ENCODE peak calls at places on chromosomes 5 and 9, in five cellular contexts. One of them, this sample, is unnamed.
A peak's percentile ranks its signal among the peaks of the same experiment; 100 is the strongest.

GRCh38 chr9:98599566-98599965 is 109.2 kb downstream of the GABBR2 start:
- DNase-seq in T-cell: no peak
- DNase-seq in caudate nucleus: no peak
- DNase-seq in activated naive CD4-positive, alpha-beta T cell: no peak
- DNase-seq in iPS-NIHi11: no peak
- DNase-seq in this sample: no peak

GRCh38 chr5:73007051-73007450 is 51.2 kb downstream of the FCHO2 start:
- DNase-seq in T-cell: no peak
- DNase-seq in caudate nucleus: no peak
- DNase-seq in activated naive CD4-positive, alpha-beta T cell: no peak
- DNase-seq in iPS-NIHi11: no peak
- DNase-seq in this sample: no peak

GRCh38 chr5:31033295-31033694 is 160.2 kb upstream of the CDH6 start:
- DNase-seq in T-cell: no peak
- DNase-seq in caudate nucleus: no peak
- DNase-seq in activated naive CD4-positive, alpha-beta T cell: no peak
- DNase-seq in iPS-NIHi11: no peak
- DNase-seq in this sample: no peak

GRCh38 chr9:119951090-119951489 is 581.9 kb upstream of the BRINP1 start:
- DNase-seq in T-cell: no peak
- DNase-seq in caudate nucleus: no peak
- DNase-seq in activated naive CD4-positive, alpha-beta T cell: no peak
- DNase-seq in iPS-NIHi11: no peak
- DNase-seq in this sample: no peak

GRCh38 chr5:177094224-177095087 is 7.7 kb downstream of the FGFR4 start:
- DNase-seq in T-cell: no peak
- DNase-seq in caudate nucleus: no peak
- DNase-seq in activated naive CD4-positive, alpha-beta T cell: no peak
- DNase-seq in iPS-NIHi11: peak; percentile 42
- DNase-seq in this sample: peak; percentile 49

GRCh38 chr5:135055385-135055784 is 21.4 kb upstream of the PITX1 start:
- DNase-seq in T-cell: no peak
- DNase-seq in caudate nucleus: no peak
- DNase-seq in activated naive CD4-positive, alpha-beta T cell: no peak
- DNase-seq in iPS-NIHi11: no peak
- DNase-seq in this sample: no peak

GRCh38 chr5:112930082-112930344 is 8.0 kb upstream of the REEP5 start:
- DNase-seq in T-cell: peak; percentile 11
- DNase-seq in caudate nucleus: no peak
- DNase-seq in activated naive CD4-positive, alpha-beta T cell: no peak
- DNase-seq in iPS-NIHi11: no peak
- DNase-seq in this sample: no peak

GRCh38 chr5:177300236-177300880 is 3.2 kb downstream of the RAB24 start:
- DNase-seq in T-cell: peak; percentile 46
- DNase-seq in caudate nucleus: no peak
- DNase-seq in activated naive CD4-positive, alpha-beta T cell: no peak
- DNase-seq in iPS-NIHi11: peak; percentile 44
- DNase-seq in this sample: no peak

GRCh38 chr9:89380437-89381307 is 62.4 kb downstream of the SECISBP2 start:
- DNase-seq in T-cell: no peak
- DNase-seq in caudate nucleus: no peak
- DNase-seq in activated naive CD4-positive, alpha-beta T cell: no peak
- DNase-seq in iPS-NIHi11: no peak
- DNase-seq in this sample: no peak

GRCh38 chr5:9249231-9249630 is 296.6 kb downstream of the SEMA5A start:
- DNase-seq in T-cell: no peak
- DNase-seq in caudate nucleus: no peak
- DNase-seq in activated naive CD4-positive, alpha-beta T cell: no peak
- DNase-seq in iPS-NIHi11: no peak
- DNase-seq in this sample: no peak

GRCh38 chr9:130607640-130608420 is 28.5 kb downstream of the FUBP3 start:
- DNase-seq in T-cell: no peak
- DNase-seq in caudate nucleus: no peak
- DNase-seq in activated naive CD4-positive, alpha-beta T cell: no peak
- DNase-seq in iPS-NIHi11: no peak
- DNase-seq in this sample: no peak

GRCh38 chr9:82606761-82607382 is 456.1 kb downstream of the RASEF start:
- DNase-seq in T-cell: no peak
- DNase-seq in caudate nucleus: no peak
- DNase-seq in activated naive CD4-positive, alpha-beta T cell: no peak
- DNase-seq in iPS-NIHi11: peak; percentile 66
- DNase-seq in this sample: peak; percentile 77

GRCh38 chr5:169071-169727 is 22.1 kb upstream of the LRRC14B start:
- DNase-seq in T-cell: no peak
- DNase-seq in caudate nucleus: no peak
- DNase-seq in activated naive CD4-positive, alpha-beta T cell: no peak
- DNase-seq in iPS-NIHi11: no peak
- DNase-seq in this sample: no peak

GRCh38 chr5:9059920-9060691 is 485.8 kb downstream of the SEMA5A start:
- DNase-seq in T-cell: no peak
- DNase-seq in caudate nucleus: no peak
- DNase-seq in activated naive CD4-positive, alpha-beta T cell: no peak
- DNase-seq in iPS-NIHi11: peak; percentile 22
- DNase-seq in this sample: no peak

GRCh38 chr5:84487963-84488362 is 103.3 kb upstream of the EDIL3 start:
- DNase-seq in T-cell: no peak
- DNase-seq in caudate nucleus: no peak
- DNase-seq in activated naive CD4-positive, alpha-beta T cell: no peak
- DNase-seq in iPS-NIHi11: no peak
- DNase-seq in this sample: no peak

GRCh38 chr5:146516151-146516475 is at the start of gene GPR151:
- DNase-seq in T-cell: no peak
- DNase-seq in caudate nucleus: no peak
- DNase-seq in activated naive CD4-positive, alpha-beta T cell: no peak
- DNase-seq in iPS-NIHi11: no peak
- DNase-seq in this sample: no peak

GRCh38 chr5:78672154-78672553 is 23.6 kb upstream of the LHFPL2 start:
- DNase-seq in T-cell: no peak
- DNase-seq in caudate nucleus: no peak
- DNase-seq in activated naive CD4-positive, alpha-beta T cell: no peak
- DNase-seq in iPS-NIHi11: no peak
- DNase-seq in this sample: no peak

GRCh38 chr5:53151713-53152458 is 42.3 kb upstream of the MOCS2 start:
- DNase-seq in T-cell: no peak
- DNase-seq in caudate nucleus: no peak
- DNase-seq in activated naive CD4-positive, alpha-beta T cell: no peak
- DNase-seq in iPS-NIHi11: no peak
- DNase-seq in this sample: no peak

GRCh38 chr5:76944638-76945037 is 8.2 kb upstream of the CRHBP start:
- DNase-seq in T-cell: no peak
- DNase-seq in caudate nucleus: no peak
- DNase-seq in activated naive CD4-positive, alpha-beta T cell: no peak
- DNase-seq in iPS-NIHi11: no peak
- DNase-seq in this sample: no peak

GRCh38 chr5:170135796-170136490 is 30.2 kb downstream of the FOXI1 start:
- DNase-seq in T-cell: no peak
- DNase-seq in caudate nucleus: no peak
- DNase-seq in activated naive CD4-positive, alpha-beta T cell: no peak
- DNase-seq in iPS-NIHi11: no peak
- DNase-seq in this sample: no peak

GRCh38 chr5:116401546-116401945 is 173.1 kb downstream of the SEMA6A start:
- DNase-seq in T-cell: no peak
- DNase-seq in caudate nucleus: no peak
- DNase-seq in activated naive CD4-positive, alpha-beta T cell: no peak
- DNase-seq in iPS-NIHi11: no peak
- DNase-seq in this sample: no peak

GRCh38 chr9:108282872-108283271 is 572.9 kb downstream of the ACTL7B start:
- DNase-seq in T-cell: no peak
- DNase-seq in caudate nucleus: no peak
- DNase-seq in activated naive CD4-positive, alpha-beta T cell: no peak
- DNase-seq in iPS-NIHi11: no peak
- DNase-seq in this sample: no peak

GRCh38 chr9:25891534-25891933 is 213.3 kb upstream of the TUSC1 start:
- DNase-seq in T-cell: no peak
- DNase-seq in caudate nucleus: no peak
- DNase-seq in activated naive CD4-positive, alpha-beta T cell: no peak
- DNase-seq in iPS-NIHi11: no peak
- DNase-seq in this sample: no peak

GRCh38 chr5:138458353-138458752 is 6.9 kb upstream of the EGR1 start:
- DNase-seq in T-cell: no peak
- DNase-seq in caudate nucleus: no peak
- DNase-seq in activated naive CD4-positive, alpha-beta T cell: no peak
- DNase-seq in iPS-NIHi11: no peak
- DNase-seq in this sample: no peak

GRCh38 chr5:9775339-9775738 is 145.2 kb upstream of the TAS2R1 start:
- DNase-seq in T-cell: no peak
- DNase-seq in caudate nucleus: no peak
- DNase-seq in activated naive CD4-positive, alpha-beta T cell: no peak
- DNase-seq in iPS-NIHi11: no peak
- DNase-seq in this sample: no peak

GRCh38 chr5:34843482-34843881 is 4.5 kb downstream of the TTC23L start:
- DNase-seq in T-cell: no peak
- DNase-seq in caudate nucleus: no peak
- DNase-seq in activated naive CD4-positive, alpha-beta T cell: no peak
- DNase-seq in iPS-NIHi11: no peak
- DNase-seq in this sample: no peak

GRCh38 chr5:88836195-88836838 is 46.7 kb downstream of the MEF2C start:
- DNase-seq in T-cell: no peak
- DNase-seq in caudate nucleus: no peak
- DNase-seq in activated naive CD4-positive, alpha-beta T cell: no peak
- DNase-seq in iPS-NIHi11: no peak
- DNase-seq in this sample: no peak

GRCh38 chr5:32319392-32319791 is 6.7 kb upstream of the MTMR12 start:
- DNase-seq in T-cell: no peak
- DNase-seq in caudate nucleus: no peak
- DNase-seq in activated naive CD4-positive, alpha-beta T cell: no peak
- DNase-seq in iPS-NIHi11: no peak
- DNase-seq in this sample: peak; percentile 45

GRCh38 chr9:135303280-135303647 is 176.3 kb upstream of the PPP1R26 start:
- DNase-seq in T-cell: no peak
- DNase-seq in caudate nucleus: no peak
- DNase-seq in activated naive CD4-positive, alpha-beta T cell: no peak
- DNase-seq in iPS-NIHi11: no peak
- DNase-seq in this sample: no peak

GRCh38 chr9:91716815-91717214 is 233.2 kb downstream of the ROR2 start:
- DNase-seq in T-cell: no peak
- DNase-seq in caudate nucleus: no peak
- DNase-seq in activated naive CD4-positive, alpha-beta T cell: no peak
- DNase-seq in iPS-NIHi11: no peak
- DNase-seq in this sample: no peak

GRCh38 chr9:16184964-16185646 is 632.3 kb downstream of the CCDC171 start:
- DNase-seq in T-cell: no peak
- DNase-seq in caudate nucleus: no peak
- DNase-seq in activated naive CD4-positive, alpha-beta T cell: no peak
- DNase-seq in iPS-NIHi11: no peak
- DNase-seq in this sample: no peak

GRCh38 chr5:37557734-37558293 is 178.7 kb downstream of the WDR70 start:
- DNase-seq in T-cell: no peak
- DNase-seq in caudate nucleus: no peak
- DNase-seq in activated naive CD4-positive, alpha-beta T cell: no peak
- DNase-seq in iPS-NIHi11: no peak
- DNase-seq in this sample: no peak

GRCh38 chr9:14747116-14747515 is 24.6 kb upstream of the CER1 start:
- DNase-seq in T-cell: no peak
- DNase-seq in caudate nucleus: no peak
- DNase-seq in activated naive CD4-positive, alpha-beta T cell: no peak
- DNase-seq in iPS-NIHi11: no peak
- DNase-seq in this sample: no peak

GRCh38 chr9:18020254-18020745 is 441.4 kb downstream of the SH3GL2 start:
- DNase-seq in T-cell: no peak
- DNase-seq in caudate nucleus: no peak
- DNase-seq in activated naive CD4-positive, alpha-beta T cell: no peak
- DNase-seq in iPS-NIHi11: no peak
- DNase-seq in this sample: no peak

GRCh38 chr9:133236291-133237071 is 27.4 kb upstream of the OBP2B start:
- DNase-seq in T-cell: no peak
- DNase-seq in caudate nucleus: no peak
- DNase-seq in activated naive CD4-positive, alpha-beta T cell: no peak
- DNase-seq in iPS-NIHi11: no peak
- DNase-seq in this sample: no peak

GRCh38 chr9:78234810-78235209 is 1.1 kb upstream of the CEP78 start:
- DNase-seq in T-cell: no peak
- DNase-seq in caudate nucleus: no peak
- DNase-seq in activated naive CD4-positive, alpha-beta T cell: no peak
- DNase-seq in iPS-NIHi11: peak; percentile 30
- DNase-seq in this sample: peak; percentile 2